ENCODE peak calls at places on chromosomes 5 and 9, in eight cellular contexts. M is DND-41, C is mesenchymal stem cell, A is fibroblast of lung, B is adipocyte, O is left ventricle myocardium inferior, J is SJSA1, L is heart left ventricle. P is an unnamed sample. For H3K4me1, the result is how much of the 10 kb centered on the place peaks cover.

GRCh38 chr9:134454386-134454978 is 128.2 kb downstream of the RXRA start:
- DNase-seq in M (no peak), C (peak), A (peak), B (no peak), O (no peak), J (no peak), L (no peak), P (no peak)

GRCh38 chr9:120531683-120532300 is 48.2 kb downstream of the CDK5RAP2 start:
- DNase-seq in M (peak), C (peak), A (peak), B (peak), O (no peak), J (no peak), L (no peak), P (peak)

GRCh38 chr5:31449175-31449574 is 82.7 kb downstream of the DROSHA start:
- DNase-seq in M (no peak), C (no peak), A (peak), B (peak), O (no peak), J (no peak), L (no peak), P (no peak)

GRCh38 chr9:105686936-105687335 is 7.4 kb upstream of the TMEM38B start:
- DNase-seq in M (no peak), C (no peak), A (no peak), B (no peak), O (no peak), J (no peak), L (no peak), P (no peak)

GRCh38 chr5:148909001-148909400 is 82.6 kb downstream of the ADRB2 start:
- DNase-seq in M (no peak), C (peak), A (peak), B (peak), O (no peak), J (no peak), L (no peak), P (no peak)

GRCh38 chr5:2876183-2876582 is 124.7 kb upstream of the IRX2 start:
- DNase-seq in M (peak), C (no peak), A (no peak), B (no peak), O (no peak), J (peak), L (no peak), P (no peak)

GRCh38 chr9:33393581-33393980 is 8.8 kb downstream of the AQP7 start:
- DNase-seq in M (no peak), C (no peak), A (no peak), B (no peak), O (peak), J (no peak), L (no peak), P (no peak)

GRCh38 chr5:122766130-122766529 is 8.8 kb upstream of the SNX2 start:
- DNase-seq in M (no peak), C (no peak), A (no peak), B (no peak), O (no peak), J (no peak), L (no peak), P (no peak)

GRCh38 chr5:44189255-44189654 is 200.0 kb downstream of the FGF10 start:
- DNase-seq in M (no peak), C (no peak), A (no peak), B (no peak), O (no peak), J (no peak), L (no peak), P (no peak)

GRCh38 chr5:127290019-127290945 is at the start of gene MEGF10:
- DNase-seq in M (no peak), C (peak), A (peak), B (peak), O (no peak), J (peak), L (peak), P (peak)

GRCh38 chr5:72480836-72481235 is 26.4 kb downstream of the ZNF366 start:
- DNase-seq in M (no peak), C (no peak), A (no peak), B (no peak), O (no peak), J (no peak), L (no peak), P (no peak)

GRCh38 chr5:7927466-7928375 is 58.8 kb downstream of the MTRR start:
- DNase-seq in M (peak), C (peak), A (peak), B (peak), O (no peak), J (no peak), L (peak), P (peak)

GRCh38 chr9:97982191-97982718 is 886 bp upstream of the ANP32B start:
- DNase-seq in M (peak), C (peak), A (no peak), B (no peak), O (no peak), J (no peak), L (no peak), P (no peak)

GRCh38 chr9:26296910-26297309 is 595.7 kb downstream of the CAAP1 start:
- DNase-seq in M (no peak), C (peak), A (peak), B (peak), O (no peak), J (no peak), L (no peak), P (no peak)

GRCh38 chr5:133552925-133553525 is 59.3 kb downstream of the FSTL4 start:
- DNase-seq in M (peak), C (peak), A (peak), B (peak), O (no peak), J (peak), L (no peak), P (peak)

GRCh38 chr5:11584008-11584407 is 320.2 kb downstream of the CTNND2 start:
- DNase-seq in M (no peak), C (no peak), A (peak), B (no peak), O (no peak), J (no peak), L (no peak), P (no peak)

GRCh38 chr9:83024501-83025125 is 38.3 kb downstream of the RASEF start:
- DNase-seq in M (no peak), C (no peak), A (peak), B (no peak), O (no peak), J (no peak), L (no peak), P (no peak)

GRCh38 chr5:453725-454481 is 10.9 kb downstream of the EXOC3 start:
- DNase-seq in M (no peak), C (no peak), A (no peak), B (no peak), O (peak), J (peak), L (peak), P (no peak)

GRCh38 chr9:87685871-87686519 is 39.9 kb upstream of the CTSL start:
- DNase-seq in M (no peak), C (peak), A (peak), B (no peak), O (no peak), J (no peak), L (no peak), P (no peak)

GRCh38 chr9:77912895-77913693 is 118.5 kb downstream of the GNAQ start:
- DNase-seq in M (no peak), C (peak), A (peak), B (no peak), O (no peak), J (no peak), L (no peak), P (no peak)

GRCh38 chr5:61631438-61631941 is 299.4 kb downstream of the ZSWIM6 start:
- DNase-seq in M (no peak), C (no peak), A (peak), B (peak), O (peak), J (no peak), L (peak), P (peak)

GRCh38 chr9:116899337-116900006 is 212.4 kb downstream of the TRIM32 start:
- DNase-seq in M (no peak), C (peak), A (peak), B (no peak), O (no peak), J (peak), L (no peak), P (peak)

GRCh38 chr5:60101561-60101960 is 208.0 kb upstream of the PDE4D start:
- DNase-seq in M (no peak), C (no peak), A (peak), B (peak), O (no peak), J (no peak), L (no peak), P (no peak)

GRCh38 chr5:77425420-77425819 is 66.7 kb downstream of the WDR41 start:
- DNase-seq in M (no peak), C (no peak), A (no peak), B (no peak), O (no peak), J (no peak), L (no peak), P (no peak)

GRCh38 chr9:13446935-13447334 is 167.4 kb upstream of the MPDZ start:
- DNase-seq in M (no peak), C (no peak), A (no peak), B (peak), O (no peak), J (no peak), L (no peak), P (no peak)

GRCh38 chr9:88583901-88584596 is 49.1 kb downstream of the NXNL2 start:
- DNase-seq in M (no peak), C (peak), A (peak), B (peak), O (no peak), J (no peak), L (no peak), P (no peak)

GRCh38 chr9:108813951-108814601 is 41.7 kb downstream of the ACTL7B start:
- DNase-seq in M (no peak), C (peak), A (peak), B (peak), O (no peak), J (no peak), L (no peak), P (no peak)

GRCh38 chr9:33125441-33125840 is 41.7 kb downstream of the B4GALT1 start:
- DNase-seq in M (no peak), C (no peak), A (no peak), B (no peak), O (no peak), J (no peak), L (no peak), P (no peak)

GRCh38 chr9:37292896-37293295 is 129.6 kb upstream of the GRHPR start:
- DNase-seq in M (no peak), C (peak), A (no peak), B (no peak), O (no peak), J (no peak), L (no peak), P (no peak)
- H3K4me1 ChIP-seq in M (half or more), C (under half), A (under half), B (under half), O (under half), J (under half), L (under half), P (under half)

DNA sequence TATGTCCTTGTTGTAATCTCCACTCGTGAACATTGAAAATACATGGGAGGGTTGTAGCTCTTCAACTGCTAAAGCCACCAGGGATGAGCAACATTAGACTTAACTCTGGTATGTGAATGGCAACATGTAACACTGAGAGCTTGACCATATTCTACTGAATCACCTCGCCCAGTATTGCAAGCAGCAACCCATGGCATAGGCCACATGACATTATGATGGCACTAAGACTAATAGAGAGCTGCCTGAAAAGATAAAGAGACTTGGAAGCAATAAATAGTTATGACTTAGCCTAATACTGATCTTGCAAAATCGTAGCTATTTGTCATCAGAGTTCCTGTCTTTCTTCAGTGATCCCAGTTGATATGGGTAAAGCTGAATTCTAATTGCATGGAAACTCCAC is 108.4 kb upstream of the NREP start:
- DNase-seq in M (no peak), C (no peak), A (no peak), B (no peak), O (no peak), J (no peak), L (no peak), P (no peak)
- H3K4me1 ChIP-seq in M (under half), C (under half), A (under half), B (under half), O (under half), J (under half), L (under half), P (under half)

DNA sequence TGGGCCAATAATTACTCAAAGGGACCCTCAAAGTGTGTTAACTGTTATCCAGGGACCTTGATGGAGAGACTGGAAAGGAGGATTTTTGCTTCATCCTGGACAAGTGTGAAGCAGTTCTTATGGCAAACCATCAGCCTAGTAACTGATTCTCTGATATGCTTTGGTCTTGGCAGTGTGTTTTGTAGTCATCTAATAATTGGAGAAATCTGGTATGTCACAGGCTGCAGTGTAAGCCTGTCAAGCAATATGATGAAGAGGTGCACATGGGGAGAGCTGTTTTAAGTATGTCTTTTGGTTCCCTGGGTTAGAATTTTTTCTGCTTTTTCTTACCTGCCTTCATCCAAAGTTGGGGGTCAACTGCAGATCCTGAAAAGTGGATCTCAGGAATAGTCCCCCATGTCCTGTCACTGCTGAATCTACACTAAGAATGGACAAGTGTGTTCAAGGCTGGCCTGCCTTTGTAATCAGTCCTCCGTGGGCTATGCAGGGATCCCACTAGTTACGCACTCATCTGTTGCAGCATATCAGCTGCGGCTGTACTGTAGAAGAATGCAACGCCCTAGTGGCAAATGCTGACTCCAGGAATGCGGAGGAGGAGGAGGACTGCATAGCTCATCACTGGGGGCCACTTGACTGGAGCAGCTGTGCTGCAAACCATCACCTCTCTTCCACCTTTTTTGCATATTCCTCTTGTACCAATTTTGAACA is 1.9 kb downstream of the SPTAN1 start:
- DNase-seq in M (no peak), C (peak), A (peak), B (peak), O (peak), J (peak), L (peak), P (peak)
- H3K4me1 ChIP-seq in M (half or more), C (under half), A (under half), B (half or more), O (half or more), J (half or more), L (half or more), P (under half)

GRCh38 chr5:139744471-139745120 is 51.0 kb upstream of the PSD2 start:
- DNase-seq in M (no peak), C (no peak), A (no peak), B (no peak), O (no peak), J (no peak), L (no peak), P (peak)
- H3K4me1 ChIP-seq in M (under half), C (half or more), A (under half), B (under half), O (under half), J (half or more), L (under half), P (under half)

GRCh38 chr9:129449066-129449465 is 171.8 kb downstream of the C9orf50 start:
- DNase-seq in M (no peak), C (no peak), A (no peak), B (no peak), O (no peak), J (no peak), L (no peak), P (no peak)

GRCh38 chr9:129445794-129446306 is 175.1 kb downstream of the C9orf50 start:
- DNase-seq in M (no peak), C (no peak), A (no peak), B (no peak), O (no peak), J (no peak), L (no peak), P (no peak)

GRCh38 chr9:129451089-129451656 is 169.7 kb downstream of the C9orf50 start:
- DNase-seq in M (no peak), C (no peak), A (no peak), B (peak), O (no peak), J (no peak), L (peak), P (no peak)

GRCh38 chr9:129442791-129443511 is 177.9 kb downstream of the C9orf50 start:
- DNase-seq in M (no peak), C (no peak), A (no peak), B (no peak), O (no peak), J (no peak), L (no peak), P (no peak)

DNA sequence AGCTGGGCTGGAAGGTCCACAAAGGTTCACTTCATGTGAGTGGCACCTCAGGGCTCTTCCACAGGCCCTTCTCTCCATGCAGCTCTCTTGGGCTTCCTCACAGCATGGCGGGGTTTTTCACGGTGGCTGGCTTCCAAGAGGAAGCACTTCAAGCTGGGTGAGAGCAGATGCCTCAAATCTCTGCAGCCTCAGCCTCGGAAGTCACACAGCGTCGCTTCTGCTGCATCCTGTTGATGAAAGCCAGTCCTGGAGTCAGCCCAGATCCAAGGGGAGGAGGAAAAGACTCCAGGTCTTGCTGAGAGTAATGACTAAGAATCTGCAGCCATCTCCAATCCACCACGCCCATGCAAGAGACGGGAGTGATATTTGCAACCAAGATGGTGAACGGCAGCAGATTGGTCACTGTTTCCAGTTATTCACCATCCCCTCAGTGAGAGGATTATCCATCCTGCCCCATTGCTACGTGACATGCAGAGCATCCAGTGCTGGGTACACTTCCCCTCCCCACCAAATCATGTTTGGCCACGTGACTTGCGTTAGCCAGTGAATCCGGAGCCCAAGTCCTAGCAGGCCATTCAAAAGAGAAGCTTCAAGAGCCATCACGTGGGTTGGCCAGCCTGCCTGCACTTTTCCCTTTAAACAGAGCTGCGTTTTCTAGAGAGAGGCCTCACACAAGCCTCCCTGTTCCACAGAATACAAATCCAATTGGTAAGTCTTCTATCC is 173.9 kb downstream of the C9orf50 start:
- DNase-seq in M (no peak), C (no peak), A (no peak), B (no peak), O (no peak), J (no peak), L (no peak), P (no peak)
- H3K4me1 ChIP-seq in M (under half), C (under half), A (under half), B (under half), O (under half), J (under half), L (under half), P (under half)

GRCh38 chr9:136004219-136004618 is 43.0 kb upstream of the UBAC1 start:
- DNase-seq in M (no peak), C (no peak), A (no peak), B (no peak), O (no peak), J (no peak), L (no peak), P (no peak)
- H3K4me1 ChIP-seq in M (under half), C (under half), A (under half), B (under half), O (under half), J (under half), L (under half), P (under half)

GRCh38 chr9:37925786-37926736 is 22.1 kb upstream of the SLC25A51 start:
- DNase-seq in M (no peak), C (peak), A (peak), B (no peak), O (no peak), J (no peak), L (no peak), P (no peak)

GRCh38 chr9:37925006-37925405 is 21.1 kb upstream of the SLC25A51 start:
- DNase-seq in M (no peak), C (no peak), A (no peak), B (no peak), O (no peak), J (no peak), L (no peak), P (no peak)

GRCh38 chr9:37923121-37923795 is 19.3 kb upstream of the SLC25A51 start:
- DNase-seq in M (no peak), C (no peak), A (no peak), B (no peak), O (no peak), J (no peak), L (no peak), P (no peak)

GRCh38 chr9:37923796-37924430 is 20.0 kb upstream of the SLC25A51 start:
- DNase-seq in M (no peak), C (no peak), A (no peak), B (no peak), O (no peak), J (no peak), L (no peak), P (no peak)

DNA sequence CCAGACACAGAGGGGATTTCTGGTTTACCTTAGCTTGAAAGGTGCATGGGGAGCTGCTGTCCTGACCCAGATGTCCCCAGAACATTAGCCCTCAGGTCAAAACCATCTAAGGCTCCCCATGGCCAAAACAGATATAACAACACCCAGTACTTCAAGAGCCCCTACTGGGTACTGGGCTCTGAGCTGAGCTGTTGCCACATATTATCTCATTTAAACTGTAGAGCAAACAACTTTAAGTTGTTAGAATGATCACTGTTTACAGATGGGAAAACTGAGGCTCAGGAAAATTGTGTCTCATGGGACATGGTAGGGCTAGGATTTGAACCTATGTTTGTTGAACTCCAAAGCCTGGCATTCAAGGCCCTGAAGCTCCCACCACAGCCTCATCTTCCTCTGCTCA is 20.6 kb upstream of the SLC25A51 start:
- DNase-seq in M (no peak), C (no peak), A (no peak), B (no peak), O (no peak), J (no peak), L (no peak), P (no peak)
- H3K4me1 ChIP-seq in M (under half), C (half or more), A (under half), B (under half), O (half or more), J (under half), L (half or more), P (under half)

DNA sequence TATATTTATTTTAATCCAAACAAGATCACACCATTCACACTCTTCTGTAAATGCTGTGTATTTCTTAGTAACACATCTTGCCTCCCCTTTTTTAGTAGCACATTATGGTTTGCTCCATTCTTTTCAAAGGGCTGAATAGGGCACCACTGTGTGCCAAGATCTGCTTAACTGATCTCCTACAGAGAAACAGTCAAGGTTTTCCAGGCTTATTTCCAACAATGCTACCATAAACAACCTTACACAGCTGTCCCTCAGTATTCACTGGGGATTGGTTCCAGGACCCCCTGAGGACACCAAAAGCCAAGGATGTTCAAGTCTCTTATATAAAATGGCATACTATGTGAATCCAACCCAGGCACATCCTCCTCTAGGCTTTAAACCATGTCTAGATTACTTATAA is 16.5 kb downstream of the GOLM1 start:
- DNase-seq in M (no peak), C (no peak), A (peak), B (no peak), O (no peak), J (no peak), L (no peak), P (peak)
- H3K4me1 ChIP-seq in M (under half), C (under half), A (under half), B (under half), O (under half), J (under half), L (under half), P (under half)

GRCh38 chr5:65693121-65693520 is 28.8 kb downstream of the SGTB start:
- DNase-seq in M (no peak), C (no peak), A (no peak), B (no peak), O (no peak), J (no peak), L (no peak), P (no peak)
- H3K4me1 ChIP-seq in M (under half), C (under half), A (under half), B (under half), O (under half), J (under half), L (under half), P (under half)

P was measured in SJCRH30.